ENCODE peak calls at places on chromosomes 5 and 9, in eight cellular contexts. W is astrocyte, L is fibroblast of lung, R is endothelial cell of umbilical vein, Y is PC-3, X is neural progenitor cell, V is H1, K is GM23338. S is an unnamed sample. For H3K4me1, the result is how much of the 10 kb centered on the place peaks cover.

GRCh38 chr5:134584662-134585061 is 48.0 kb downstream of the SAR1B start:
- DNase-seq in W (no peak), L (no peak), R (no peak), Y (no peak), X (no peak), V (no peak), K (no peak), S (no peak)

GRCh38 chr5:146291421-146292074 is 47.1 kb upstream of the POU4F3 start:
- DNase-seq in W (peak), L (peak), R (peak), Y (peak), X (peak), V (no peak), K (peak), S (no peak)

GRCh38 chr9:111661150-111661801 is at the start of gene GNG10:
- DNase-seq in W (peak), L (peak), R (peak), Y (peak), X (peak), V (peak), K (peak), S (no peak)

GRCh38 chr9:117464941-117465616 is 50.2 kb upstream of the ASTN2 start:
- DNase-seq in W (no peak), L (no peak), R (no peak), Y (no peak), X (no peak), V (no peak), K (no peak), S (no peak)

GRCh38 chr9:34547960-34548603 is 25.3 kb upstream of the ENHO start:
- DNase-seq in W (peak), L (peak), R (peak), Y (no peak), X (peak), V (peak), K (peak), S (no peak)

GRCh38 chr9:93681316-93682154 is 105.2 kb downstream of the PHF2 start:
- DNase-seq in W (no peak), L (no peak), R (no peak), Y (no peak), X (no peak), V (peak), K (no peak), S (no peak)

GRCh38 chr5:14508046-14508445 is 73.5 kb upstream of the OTULINL start:
- DNase-seq in W (no peak), L (no peak), R (no peak), Y (no peak), X (no peak), V (no peak), K (no peak), S (no peak)

GRCh38 chr9:133137451-133138231 is 16.6 kb upstream of the RALGDS start:
- DNase-seq in W (no peak), L (no peak), R (no peak), Y (no peak), X (no peak), V (no peak), K (no peak), S (no peak)

GRCh38 chr5:68444833-68445232 is 229.3 kb downstream of the PIK3R1 start:
- DNase-seq in W (no peak), L (no peak), R (peak), Y (no peak), X (no peak), V (no peak), K (no peak), S (no peak)

GRCh38 chr9:129311638-129312037 is 133.6 kb upstream of the IER5L start:
- DNase-seq in W (no peak), L (no peak), R (no peak), Y (no peak), X (no peak), V (no peak), K (no peak), S (no peak)

GRCh38 chr5:81945867-81946266 is 26.0 kb upstream of the ATG10 start:
- DNase-seq in W (no peak), L (no peak), R (no peak), Y (no peak), X (no peak), V (no peak), K (no peak), S (no peak)

DNA sequence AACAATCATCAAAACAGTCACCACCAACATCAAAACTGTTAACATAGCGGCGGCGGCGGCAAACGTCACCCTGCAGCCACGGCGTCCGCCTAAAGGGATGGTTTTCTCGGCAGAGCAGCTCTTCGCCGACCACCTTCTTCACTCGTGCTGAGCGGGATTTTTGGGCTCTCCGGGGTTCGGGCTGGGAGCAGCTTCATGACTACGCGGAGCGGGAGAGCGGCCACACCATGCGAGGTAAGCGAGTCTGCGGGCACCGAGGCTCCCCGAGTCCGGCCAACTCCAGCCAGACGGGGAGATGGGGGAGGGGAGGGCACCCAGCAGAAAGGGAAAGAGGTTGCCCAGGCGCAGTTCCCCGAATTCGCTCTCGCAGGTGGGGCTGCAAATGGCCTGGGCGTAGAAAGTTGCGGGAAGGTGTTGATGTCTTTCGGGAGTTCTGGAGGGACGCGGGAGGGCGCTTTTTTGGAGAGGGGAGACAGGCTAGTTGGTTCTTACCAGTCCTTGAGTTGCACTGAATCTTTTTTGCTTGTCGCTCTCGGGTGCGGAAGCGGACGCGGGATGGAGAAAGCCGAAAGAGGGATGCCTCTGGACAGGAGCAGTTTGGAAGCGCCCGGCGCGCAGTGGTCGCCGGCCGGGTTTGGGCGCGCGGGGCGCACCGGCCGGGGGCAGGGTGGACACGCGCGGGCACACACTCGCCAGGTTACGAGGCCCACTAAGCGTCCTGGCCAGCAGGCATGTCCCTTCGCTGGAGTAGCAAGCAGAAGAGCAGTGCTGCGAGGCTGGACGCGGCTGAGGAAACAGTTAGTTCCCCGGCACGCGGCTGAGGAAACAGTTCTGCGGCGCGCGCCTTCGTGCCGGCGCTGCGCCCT is 848 bp downstream of the RORB start:
- DNase-seq in W (peak), L (peak), R (peak), Y (no peak), X (peak), V (peak), K (peak), S (no peak)
- TF ChIP-seq EZH2 in W (no peak), L (peak), R (no peak), Y (peak), X (peak), V (peak), K (peak), S (peak)

DNA sequence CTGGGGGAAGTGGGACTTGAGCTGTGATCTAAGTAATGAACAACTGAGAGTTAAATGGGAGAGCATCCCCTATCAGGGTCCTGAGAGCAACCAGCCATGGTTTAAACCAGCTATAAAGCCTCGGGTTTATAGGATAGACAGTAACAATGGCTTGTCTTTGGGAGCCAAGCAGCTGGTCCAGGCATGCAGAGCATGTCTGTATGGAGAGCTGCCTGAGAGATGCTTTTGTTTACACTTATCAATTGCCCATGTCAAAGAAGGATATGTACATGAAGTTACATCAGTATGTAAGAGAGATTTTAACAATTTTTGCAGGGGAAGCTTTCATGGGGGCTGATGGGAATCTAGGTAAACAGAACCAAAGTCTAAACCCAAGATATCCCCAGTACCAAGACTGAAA is 4.5 kb downstream of the TGFBI start:
- DNase-seq in W (no peak), L (no peak), R (no peak), Y (no peak), X (no peak), V (no peak), K (no peak), S (no peak)
- H3K4me1 ChIP-seq in W (half or more), L (under half), R (under half), Y (under half), X (under half), V (under half), K (under half), S (half or more)

DNA sequence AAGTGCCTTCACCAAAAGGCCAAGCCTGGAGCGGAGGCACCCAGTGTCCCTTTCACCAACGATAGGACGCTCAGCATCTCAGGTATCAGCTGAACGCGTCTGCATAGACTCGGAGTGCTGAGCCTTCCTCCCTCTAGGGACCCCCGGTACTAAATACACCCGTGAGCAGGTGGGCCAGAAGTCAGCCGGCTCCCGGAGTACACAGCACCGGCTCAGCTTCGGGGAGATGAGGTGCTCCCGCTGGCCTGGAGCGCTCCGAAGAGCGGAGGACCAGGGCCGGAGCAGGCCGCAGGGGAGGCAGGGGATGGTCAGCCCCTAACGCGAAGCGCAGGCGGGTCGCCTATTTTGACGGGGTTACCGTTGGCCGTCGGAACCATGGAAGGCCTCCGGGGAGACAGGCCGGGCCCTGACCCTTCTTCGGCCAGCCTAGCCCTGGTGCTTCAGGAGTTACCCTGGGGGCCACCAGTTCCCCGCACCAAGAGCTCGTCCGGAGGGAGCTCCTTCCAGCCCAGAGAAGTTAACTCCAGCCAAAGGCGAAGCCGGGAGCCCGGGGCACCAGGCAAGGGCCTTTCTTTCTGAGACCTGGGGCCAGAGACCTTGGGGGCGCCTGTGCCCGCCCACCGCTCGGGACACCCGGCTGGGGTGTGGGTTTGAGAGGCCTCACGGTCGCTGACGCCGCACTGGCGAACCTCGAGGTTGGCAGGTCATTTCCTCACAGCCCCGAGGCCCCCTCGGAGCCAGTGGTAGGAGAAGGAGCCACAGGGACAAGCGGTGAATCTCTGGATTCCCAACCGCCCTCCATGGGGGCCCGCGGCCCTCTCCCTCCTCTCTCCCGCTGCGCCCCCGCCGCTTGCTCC is 3.3 kb upstream of the IRX4 start:
- DNase-seq in W (no peak), L (no peak), R (no peak), Y (no peak), X (peak), V (no peak), K (peak), S (no peak)
- TF ChIP-seq EZH2 in W (peak), L (peak), R (peak), Y (peak), X (peak), V (peak), K (peak), S (no peak)

GRCh38 chr9:131995382-131995781 is 84.3 kb downstream of the MED27 start:
- DNase-seq in W (no peak), L (no peak), R (no peak), Y (peak), X (no peak), V (no peak), K (no peak), S (no peak)

GRCh38 chr9:131997779-131998178 is 81.9 kb downstream of the MED27 start:
- DNase-seq in W (peak), L (peak), R (no peak), Y (no peak), X (no peak), V (no peak), K (no peak), S (no peak)

GRCh38 chr9:131997076-131997475 is 82.6 kb downstream of the MED27 start:
- DNase-seq in W (no peak), L (no peak), R (no peak), Y (no peak), X (no peak), V (no peak), K (no peak), S (no peak)

GRCh38 chr9:131994364-131995110 is 85.1 kb downstream of the MED27 start:
- DNase-seq in W (no peak), L (no peak), R (no peak), Y (no peak), X (no peak), V (no peak), K (no peak), S (no peak)

DNA sequence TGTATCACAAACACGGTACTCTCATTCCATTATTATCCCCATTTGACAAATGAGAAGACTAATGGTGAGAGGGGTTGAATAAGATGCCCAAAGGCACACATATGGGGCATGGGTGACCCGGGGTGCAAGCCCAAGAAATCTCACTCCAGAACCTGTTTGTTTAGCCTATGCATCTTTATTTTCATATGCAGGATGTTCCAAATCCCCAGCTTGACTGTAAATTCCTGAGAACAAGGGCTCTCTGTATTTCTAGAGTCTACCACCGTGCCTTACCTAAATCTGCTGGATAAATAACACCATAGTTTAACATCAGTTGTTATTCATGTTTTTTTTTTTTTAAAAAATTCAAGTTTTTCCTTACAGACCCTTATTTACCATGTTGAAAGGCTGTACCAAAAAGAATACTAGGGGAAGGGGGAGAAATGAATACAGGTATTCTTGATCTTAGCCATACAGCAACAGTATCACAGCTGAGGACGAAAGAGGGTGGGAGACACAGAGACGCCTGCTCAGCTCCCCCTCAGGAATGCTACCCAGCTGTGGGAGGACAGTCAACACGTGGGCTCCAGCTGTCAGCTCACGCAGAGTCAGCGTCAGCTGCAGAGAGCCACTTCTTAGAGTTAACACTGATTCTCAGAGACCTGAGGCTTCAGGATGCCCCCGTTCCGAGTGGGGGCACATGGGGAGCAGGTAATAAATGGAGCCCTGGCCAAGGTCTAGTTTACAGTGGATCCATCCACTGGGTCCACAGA is 86.6 kb downstream of the MED27 start:
- DNase-seq in W (no peak), L (no peak), R (no peak), Y (no peak), X (peak), V (no peak), K (no peak), S (no peak)
- H3K4me1 ChIP-seq in W (under half), L (under half), R (under half), Y (under half), X (under half), V (under half), K (under half), S (under half)

GRCh38 chr5:64165500-64166200 is at the start of gene RNF180:
- DNase-seq in W (peak), L (peak), R (peak), Y (peak), X (peak), V (peak), K (peak), S (no peak)
- TF ChIP-seq EZH2 in W (no peak), L (no peak), R (peak), Y (no peak), X (peak), V (peak), K (no peak), S (no peak)

DNA sequence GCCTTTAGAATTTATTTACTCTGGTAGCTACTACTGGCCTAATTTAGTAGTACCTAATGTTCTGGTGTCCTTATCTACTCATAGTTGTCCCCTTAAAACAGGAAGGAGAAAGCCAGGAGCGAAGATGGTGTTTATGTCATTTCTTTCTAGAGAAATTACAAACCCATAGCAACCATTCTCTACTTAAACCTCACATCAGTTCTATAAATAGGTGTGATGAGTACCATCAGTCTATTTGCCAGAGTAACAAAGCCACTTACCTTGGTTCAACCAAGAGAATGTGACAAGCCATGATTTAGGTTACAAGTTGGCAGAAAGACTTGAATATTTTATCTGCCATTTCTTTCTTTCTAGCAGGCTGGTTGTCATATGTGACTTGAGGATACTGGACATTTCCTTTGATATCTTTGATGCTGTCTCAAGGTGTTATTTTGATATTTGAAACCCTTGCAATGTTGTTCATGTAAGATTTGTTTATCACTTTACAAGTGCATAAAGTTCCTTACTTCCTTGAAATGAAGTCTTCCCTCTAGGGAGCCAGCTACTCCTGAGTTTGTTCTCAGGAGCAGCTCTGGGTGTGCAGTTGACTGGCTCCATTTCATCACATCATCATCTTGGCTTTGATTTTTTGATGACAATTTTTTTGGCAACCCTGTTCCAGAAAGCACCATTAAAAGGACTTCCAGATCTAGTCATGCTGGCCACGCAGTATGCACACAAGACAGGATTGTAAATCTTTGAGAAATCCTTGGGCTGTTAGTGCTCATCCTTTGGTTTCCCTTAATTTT is 286.8 kb downstream of the ARHGAP26 start:
- DNase-seq in W (no peak), L (no peak), R (no peak), Y (no peak), X (no peak), V (no peak), K (no peak), S (no peak)
- H3K4me1 ChIP-seq in W (under half), L (under half), R (half or more), Y (under half), X (under half), V (under half), K (under half), S (under half)